ENCODE peak calls at places on chromosomes 16 and 17, in four cellular contexts. S is activated CD4-positive, alpha-beta T cell treated with anti-CD3 and anti-CD28 coated beads, Interleukin-2, amount 50 U/mL, for 4 hours; Z is non-pigmented ciliary epithelial cell; I is anterior cingulate cortex. Q is an unnamed sample.

GRCh38 chr17:43372273-43372911 is 26.4 kb upstream of the ARL4D start:
- DNase-seq in S (no peak), Z (no peak), I (no peak), Q (no peak)

GRCh38 chr17:69501591-69502468 is 87.3 kb downstream of the MAP2K6 start:
- DNase-seq in S (no peak), Z (peak), I (peak), Q (peak)

GRCh38 chr17:28712037-28712704 is 483 bp upstream of the PROCA1 start:
- DNase-seq in S (peak), Z (no peak), I (no peak), Q (no peak)

GRCh38 chr17:80952291-80952690 is 39.4 kb upstream of the CHMP6 start:
- DNase-seq in S (no peak), Z (no peak), I (no peak), Q (no peak)

GRCh38 chr17:80297996-80298560 is 37.4 kb downstream of the RNF213 start:
- DNase-seq in S (no peak), Z (no peak), I (no peak), Q (no peak)

GRCh38 chr17:42989726-42990652 is 8.2 kb upstream of the RPL27 start:
- DNase-seq in S (no peak), Z (no peak), I (no peak), Q (no peak)

GRCh38 chr16:27611340-27611739 is 61.4 kb downstream of the KATNIP start:
- DNase-seq in S (no peak), Z (no peak), I (no peak), Q (no peak)

GRCh38 chr17:42087736-42088705 is 10.3 kb downstream of the ZNF385C start:
- DNase-seq in S (no peak), Z (no peak), I (peak), Q (no peak)

GRCh38 chr16:13098536-13098935 is 197.1 kb downstream of the SHISA9 start:
- DNase-seq in S (no peak), Z (no peak), I (no peak), Q (no peak)

GRCh38 chr17:5226940-5227878 is 7.5 kb downstream of the SCIMP start:
- DNase-seq in S (no peak), Z (no peak), I (no peak), Q (no peak)

GRCh38 chr16:80231888-80232287 is 308.9 kb upstream of the DYNLRB2 start:
- DNase-seq in S (no peak), Z (peak), I (no peak), Q (no peak)

GRCh38 chr16:21190599-21190998 is 20.8 kb downstream of the ZP2 start:
- DNase-seq in S (no peak), Z (no peak), I (no peak), Q (no peak)

GRCh38 chr17:1000597-1001490 is 3.9 kb downstream of the TIMM22 start:
- DNase-seq in S (no peak), Z (no peak), I (no peak), Q (no peak)

GRCh38 chr16:85561248-85562101 is 51.6 kb upstream of the GSE1 start:
- DNase-seq in S (no peak), Z (no peak), I (no peak), Q (no peak)

GRCh38 chr17:31834448-31834847 is 24.6 kb downstream of the COPRS start:
- DNase-seq in S (no peak), Z (no peak), I (no peak), Q (no peak)

GRCh38 chr16:4319454-4319853 is 3.6 kb downstream of the GLIS2 start:
- DNase-seq in S (peak), Z (no peak), I (no peak), Q (no peak)

GRCh38 chr16:58024673-58025350 is 742 bp upstream of the MMP15 start:
- DNase-seq in S (no peak), Z (no peak), I (no peak), Q (no peak)

GRCh38 chr17:50620848-50621247 is 13.8 kb upstream of the ABCC3 start:
- DNase-seq in S (no peak), Z (no peak), I (peak), Q (no peak)

GRCh38 chr17:68693466-68693865 is 92.3 kb upstream of the FAM20A start:
- DNase-seq in S (no peak), Z (no peak), I (no peak), Q (no peak)

GRCh38 chr17:4444782-4445473 is 11.2 kb downstream of the SPNS3 start:
- DNase-seq in S (no peak), Z (peak), I (peak), Q (peak)

GRCh38 chr16:58026139-58026704 is 668 bp downstream of the MMP15 start:
- DNase-seq in S (no peak), Z (no peak), I (peak), Q (peak)

GRCh38 chr16:70454221-70455034 is at the start of gene FCSK:
- DNase-seq in S (peak), Z (no peak), I (peak), Q (peak)

Q was measured in head of caudate nucleus.